ENCODE peak calls at places on chromosomes 4 and X, in ten cellular contexts. I is lower lobe of right lung, K is IMR-90, F is A673, W is RWPE2, R is colonic mucosa, B is NT2/D1, X is body of pancreas, L is neuronal stem cell, Z is spleen. P is an unnamed sample.

GRCh38 chrX:19198448-19198847 is 76.2 kb upstream of the ADGRG2 start:
- DNase-seq in I (no peak), Z (no peak), B (no peak), L (no peak), R (no peak), K (no peak), W (no peak), F (no peak), X (no peak), P (no peak)

GRCh38 chr4:175540151-175540550 is 271.9 kb downstream of the GPM6A start:
- DNase-seq in B (no peak), K (no peak), X (no peak), R (no peak), Z (no peak), F (no peak), L (no peak), I (no peak), W (no peak), P (no peak)

GRCh38 chrX:46722742-46723568 is 36.0 kb downstream of the SLC9A7 start:
- DNase-seq in B (no peak), L (no peak), R (no peak), W (no peak), K (peak; percentile 21), X (no peak), F (no peak), I (no peak), Z (no peak), P (no peak)

GRCh38 chr4:180784940-180785339 is 1458.3 kb upstream of the TENM3 start:
- DNase-seq in L (no peak), Z (no peak), F (no peak), I (no peak), W (no peak), K (no peak), R (no peak), X (no peak), B (no peak), P (no peak)

GRCh38 chrX:275967-276587 is 5.1 kb upstream of the PLCXD1 start:
- DNase-seq in R (peak; percentile 88), L (peak; percentile 56), B (no peak), I (peak; percentile 92), Z (peak; percentile 93), K (peak; percentile 37), X (peak; percentile 91), W (peak; percentile 75), F (peak; percentile 84), P (peak; percentile 75)

GRCh38 chr4:95850161-95850560 is 10.3 kb downstream of the PDHA2 start:
- DNase-seq in I (no peak), K (no peak), Z (no peak), F (no peak), R (no peak), L (no peak), X (no peak), B (no peak), W (no peak), P (no peak)

GRCh38 chrX:154599531-154599930 is 14.6 kb downstream of the CTAG1A start:
- DNase-seq in Z (no peak), I (no peak), R (no peak), B (no peak), K (no peak), L (no peak), W (no peak), F (no peak), X (no peak), P (no peak)

GRCh38 chrX:48897157-48897620 is 379 bp downstream of the TIMM17B start:
- DNase-seq in W (peak; percentile 81), F (peak; percentile 87), Z (peak; percentile 89), K (peak; percentile 66), R (peak; percentile 81), L (peak; percentile 72), I (peak; percentile 81), X (peak; percentile 86), B (peak; percentile 81), P (peak; percentile 81)

GRCh38 chr4:101259876-101260275 is 87.5 kb downstream of the PPP3CA start:
- DNase-seq in L (no peak), R (no peak), Z (no peak), I (no peak), K (peak; percentile 34), B (no peak), X (no peak), W (no peak), F (no peak), P (no peak)

GRCh38 chr4:187019896-187020295 is 296.2 kb upstream of the FAT1 start:
- DNase-seq in W (no peak), K (no peak), L (no peak), X (no peak), Z (no peak), F (peak; percentile 78), R (no peak), I (no peak), B (peak; percentile 6), P (no peak)

GRCh38 chr4:47913328-47913727 is 1.1 kb downstream of the NFXL1 start:
- DNase-seq in L (no peak), B (no peak), Z (no peak), K (peak; percentile 34), W (no peak), F (no peak), R (no peak), X (peak; percentile 13), I (no peak), P (no peak)

GRCh38 chr4:1603413-1604135 is 80.5 kb downstream of the FAM53A start:
- DNase-seq in R (no peak), Z (peak; percentile 68), B (no peak), L (no peak), F (no peak), W (no peak), X (no peak), I (peak; percentile 36), K (no peak), P (no peak)

GRCh38 chr4:186979966-186980745 is 256.5 kb upstream of the FAT1 start:
- DNase-seq in I (no peak), L (no peak), W (no peak), Z (no peak), R (no peak), X (no peak), F (peak; percentile 75), B (no peak), K (peak; percentile 66), P (no peak)

DNA sequence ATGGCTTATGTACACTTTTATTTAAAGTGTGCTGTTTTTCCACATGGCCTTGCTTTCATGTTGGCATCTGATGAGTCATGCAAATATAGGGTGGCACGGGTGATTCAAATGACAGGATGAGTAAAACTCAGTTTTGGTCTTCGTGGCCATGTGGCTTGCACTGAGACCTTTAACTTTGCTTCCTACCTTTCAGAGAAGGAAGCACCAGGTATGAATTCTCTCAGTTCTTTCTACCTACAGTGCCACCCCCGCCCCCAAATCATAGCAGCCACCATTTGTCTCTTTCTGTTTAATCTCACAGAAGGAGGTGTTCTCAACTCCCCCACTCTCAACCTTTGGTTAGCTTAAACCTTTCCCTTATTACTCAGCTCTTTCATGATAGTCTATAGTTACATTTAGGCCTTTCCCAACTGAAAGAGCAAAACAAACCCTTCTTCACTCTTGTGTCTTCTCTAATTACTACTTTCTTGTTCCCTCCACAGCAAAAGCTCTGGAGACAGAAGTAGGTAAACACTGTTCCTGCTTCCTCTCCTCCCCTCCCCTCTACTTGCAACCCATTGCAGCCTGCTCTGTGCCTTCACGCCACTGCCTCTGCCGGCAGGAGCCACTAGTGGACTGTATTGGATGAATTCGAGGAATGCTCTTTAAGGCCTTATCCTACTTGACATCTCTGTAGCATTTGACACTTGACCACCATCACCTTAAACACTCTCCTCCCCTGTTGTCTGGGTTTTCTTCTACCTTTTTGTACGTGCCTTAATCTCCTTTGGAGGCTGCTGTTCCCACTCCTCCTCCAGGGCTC is 123.7 kb downstream of the AFF1 start:
- DNase-seq in X (no peak), Z (no peak), L (no peak), F (no peak), I (peak; percentile 59), K (no peak), R (no peak), B (peak; percentile 15), W (no peak), P (no peak)
- H3K4me1 ChIP-seq in X (peaks cover 63% of the 10 kb centered on the region), Z (peaks cover 55% of the 10 kb centered on the region), L (peaks cover 22% of the 10 kb centered on the region), F (peaks cover 18% of the 10 kb centered on the region), I (peaks cover 69% of the 10 kb centered on the region), K (peaks cover 14% of the 10 kb centered on the region), R (no peaks in the 10 kb centered on the region), B (peaks cover 8% of the 10 kb centered on the region), W (peaks cover 15% of the 10 kb centered on the region), P (peaks cover 86% of the 10 kb centered on the region)

GRCh38 chr4:41887821-41888699 is 47.2 kb upstream of the TMEM33 start:
- DNase-seq in X (peak; percentile 45), L (no peak), W (no peak), R (peak; percentile 35), I (no peak), K (peak; percentile 64), Z (no peak), F (peak; percentile 58), B (no peak), P (peak; percentile 46)
- H3K4me3 ChIP-seq in X (no peak overlapping the region), L (no peak overlapping the region), W (no peak overlapping the region), R (no peak overlapping the region), I (no peak overlapping the region), K (no peak overlapping the region), Z (no peak overlapping the region), F (no peak overlapping the region), B (no peak overlapping the region), P (no peak overlapping the region)

DNA sequence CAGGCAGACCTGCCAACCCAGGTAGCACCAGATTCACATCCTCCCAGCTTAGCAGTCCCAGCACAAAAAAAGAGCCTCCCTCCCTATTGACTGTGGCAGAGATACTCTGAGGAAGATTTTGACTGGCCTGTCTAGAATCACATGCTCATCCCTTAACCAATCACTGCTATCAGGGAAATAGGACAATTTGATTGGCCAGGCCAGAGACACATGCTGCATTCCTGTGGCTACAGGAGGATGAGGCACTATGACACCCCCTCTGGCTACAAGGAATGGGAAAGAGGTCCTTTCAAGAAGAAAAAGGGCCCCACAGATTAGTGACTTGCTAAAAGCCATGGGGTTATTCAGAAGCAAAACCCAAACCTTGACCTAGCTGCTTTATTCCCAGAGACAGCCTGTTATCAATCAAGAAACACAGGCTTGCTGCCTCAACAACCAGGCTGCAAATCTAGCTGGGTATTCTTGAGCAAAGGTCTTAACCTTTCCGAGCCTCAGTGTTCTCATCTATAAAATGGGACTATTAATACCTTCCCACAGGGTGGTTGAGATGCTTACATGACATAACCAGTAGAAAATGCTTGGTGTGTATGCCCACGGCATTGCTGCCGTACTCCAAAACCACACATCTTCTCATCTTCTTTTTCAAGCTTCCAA is 147.6 kb downstream of the BCOR start:
- DNase-seq in X (no peak), R (no peak), F (no peak), L (no peak), I (no peak), Z (peak; percentile 10), W (no peak), B (no peak), K (peak; percentile 33), P (no peak)
- H3K4me1 ChIP-seq in X (peaks cover 10% of the 10 kb centered on the region), R (no peaks in the 10 kb centered on the region), F (no peaks in the 10 kb centered on the region), L (no peaks in the 10 kb centered on the region), I (no peaks in the 10 kb centered on the region), Z (no peaks in the 10 kb centered on the region), W (peaks cover 18% of the 10 kb centered on the region), B (peaks cover 8% of the 10 kb centered on the region), K (peaks cover 4% of the 10 kb centered on the region), P (no peaks in the 10 kb centered on the region)

DNA sequence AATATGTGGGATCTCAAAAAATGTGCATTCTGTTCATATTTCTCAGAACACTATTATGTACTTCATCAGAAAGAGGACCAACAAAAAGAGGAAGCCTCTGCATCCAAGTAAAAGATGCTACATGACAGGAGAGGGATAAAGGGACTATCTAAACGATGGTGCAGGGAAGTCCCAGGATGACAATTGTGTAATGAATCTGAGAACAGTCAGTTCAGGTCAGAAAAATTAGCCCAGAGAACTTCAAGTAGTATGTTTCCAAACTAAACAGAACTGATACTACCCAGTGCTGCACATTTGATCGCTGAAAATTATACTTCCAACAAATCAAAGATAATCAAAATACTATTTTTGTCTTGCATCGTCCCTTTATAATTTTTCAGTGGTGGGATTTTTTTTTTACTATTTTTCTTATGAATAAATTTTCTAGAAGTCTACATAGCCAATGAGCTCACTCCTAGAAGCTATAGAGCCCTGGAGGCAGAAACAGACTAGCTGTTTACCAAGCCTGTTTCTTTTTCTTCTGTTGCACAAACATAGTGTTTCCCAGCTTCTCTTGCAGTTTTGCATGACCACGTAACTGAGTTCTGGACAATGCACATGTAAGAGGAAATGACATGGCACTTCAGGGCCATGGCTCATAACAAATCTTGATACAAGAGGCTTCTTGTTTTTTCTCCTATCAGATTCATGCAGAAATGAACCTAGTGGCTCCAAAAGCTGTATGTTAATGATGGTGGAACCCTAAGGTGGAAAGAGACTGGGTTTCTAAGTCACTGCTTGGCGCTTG is 127.2 kb downstream of the ZNF330 start:
- DNase-seq in F (no peak), W (no peak), Z (no peak), L (no peak), B (no peak), I (no peak), X (no peak), R (no peak), K (peak; percentile 28), P (no peak)
- H3K4me3 ChIP-seq in F (no peak overlapping the region), W (no peak overlapping the region), Z (no peak overlapping the region), L (no peak overlapping the region), B (no peak overlapping the region), I (no peak overlapping the region), X (no peak overlapping the region), R (no peak overlapping the region), K (no peak overlapping the region), P (no peak overlapping the region)

P was measured in psoas muscle.